ENCODE peak calls at places on chromosomes 3 and 15, in nine cellular contexts. A, V, I, Z, K, S, N, M and L are unnamed samples.

GRCh38 chr3:143956858-143957257 is 14.8 kb upstream of the DIPK2A start:
- DNase-seq in I (no peak), A (no peak), N (no peak), K (no peak), Z (no peak), M (no peak), V (no peak), S (no peak), L (no peak)

GRCh38 chr3:194974468-194975135 is 288.9 kb downstream of the FAM43A start:
- DNase-seq in V (no peak), S (no peak), Z (no peak), I (no peak), M (no peak), A (peak; percentile 38), N (no peak), K (no peak), L (no peak)

GRCh38 chr3:355622-356021 is 159.1 kb downstream of the CHL1 start:
- DNase-seq in A (peak; percentile 69), N (peak; percentile 25), K (peak; percentile 74), I (peak; percentile 76), V (no peak), M (no peak), Z (no peak), S (no peak), L (no peak)

GRCh38 chr3:13687409-13687989 is 138.6 kb downstream of the FBLN2 start:
- DNase-seq in Z (no peak), V (no peak), I (no peak), A (no peak), S (no peak), K (no peak), M (no peak), N (no peak), L (no peak)

GRCh38 chr3:33636125-33636855 is 81.8 kb downstream of the CLASP2 start:
- DNase-seq in N (no peak), S (peak; percentile 19), K (peak; percentile 76), I (peak; percentile 42), Z (no peak), M (no peak), V (peak; percentile 80), A (no peak), L (peak; percentile 38)

GRCh38 chr3:132726341-132726823 is 4.2 kb upstream of the NPHP3 start:
- DNase-seq in V (peak; percentile 48), N (no peak), K (peak; percentile 58), A (no peak), I (no peak), Z (no peak), M (no peak), S (peak; percentile 7), L (no peak)

GRCh38 chr3:170689218-170689874 is 103.5 kb upstream of the SLC7A14 start:
- DNase-seq in N (no peak), S (peak; percentile 10), V (peak; percentile 90), Z (no peak), A (no peak), M (no peak), I (peak; percentile 68), K (peak; percentile 92), L (no peak)

GRCh38 chr15:91186892-91187644 is 87.0 kb downstream of the SV2B start:
- DNase-seq in K (peak; percentile 50), N (no peak), I (no peak), M (no peak), S (no peak), A (no peak), Z (no peak), V (peak; percentile 34), L (no peak)

GRCh38 chr15:25862469-25863066 is 559 bp downstream of the ATP10A start:
- DNase-seq in K (peak; percentile 44), A (no peak), M (peak; percentile 84), I (no peak), N (no peak), Z (no peak), V (peak; percentile 32), S (no peak), L (peak; percentile 56)

GRCh38 chr3:30630238-30631030 is 24.0 kb downstream of the TGFBR2 start:
- DNase-seq in M (no peak), I (no peak), Z (no peak), A (no peak), N (no peak), S (no peak), K (no peak), V (no peak), L (no peak)

GRCh38 chr15:41230650-41231533 is at the start of the genes CHP1 and EXD1:
- DNase-seq in A (peak; percentile 99), V (peak; percentile 99), S (peak; percentile 88), I (peak; percentile 93), M (peak; percentile 99), N (peak; percentile 95), K (peak; percentile 97), Z (peak; percentile 98), L (peak; percentile 92)

GRCh38 chr3:47384425-47384824 is 3.6 kb downstream of the PTPN23 start:
- DNase-seq in I (no peak), A (no peak), V (no peak), Z (no peak), N (no peak), K (no peak), M (no peak), S (no peak), L (no peak)

GRCh38 chr3:149813367-149814281 is 609 bp downstream of the RNF13 start:
- DNase-seq in K (peak; percentile 61), N (peak; percentile 23), V (peak; percentile 46), I (no peak), S (no peak), M (no peak), Z (peak; percentile 15), A (peak; percentile 61), L (no peak)

GRCh38 chr3:127136024-127136600 is 56.8 kb upstream of the PRR23E start:
- DNase-seq in M (no peak), V (no peak), K (no peak), I (no peak), N (no peak), S (no peak), A (peak; percentile 60), Z (no peak), L (no peak)

GRCh38 chr15:36434160-36434559 is 145.3 kb upstream of the CDIN1 start:
- DNase-seq in N (no peak), M (no peak), K (no peak), Z (no peak), V (no peak), A (no peak), S (no peak), I (no peak), L (no peak)

GRCh38 chr15:45854455-45855202 is 219.8 kb downstream of the SQOR start:
- DNase-seq in V (no peak), K (no peak), M (no peak), S (no peak), Z (no peak), I (no peak), A (no peak), N (no peak), L (no peak)
- H3K27ac ChIP-seq in V (no peak overlapping the region), K (peak overlapping the region; percentile 86), M (no peak overlapping the region), S (no peak overlapping the region), Z (no peak overlapping the region), I (no peak overlapping the region), A (no peak overlapping the region), N (no peak overlapping the region), L (no peak overlapping the region)

DNA sequence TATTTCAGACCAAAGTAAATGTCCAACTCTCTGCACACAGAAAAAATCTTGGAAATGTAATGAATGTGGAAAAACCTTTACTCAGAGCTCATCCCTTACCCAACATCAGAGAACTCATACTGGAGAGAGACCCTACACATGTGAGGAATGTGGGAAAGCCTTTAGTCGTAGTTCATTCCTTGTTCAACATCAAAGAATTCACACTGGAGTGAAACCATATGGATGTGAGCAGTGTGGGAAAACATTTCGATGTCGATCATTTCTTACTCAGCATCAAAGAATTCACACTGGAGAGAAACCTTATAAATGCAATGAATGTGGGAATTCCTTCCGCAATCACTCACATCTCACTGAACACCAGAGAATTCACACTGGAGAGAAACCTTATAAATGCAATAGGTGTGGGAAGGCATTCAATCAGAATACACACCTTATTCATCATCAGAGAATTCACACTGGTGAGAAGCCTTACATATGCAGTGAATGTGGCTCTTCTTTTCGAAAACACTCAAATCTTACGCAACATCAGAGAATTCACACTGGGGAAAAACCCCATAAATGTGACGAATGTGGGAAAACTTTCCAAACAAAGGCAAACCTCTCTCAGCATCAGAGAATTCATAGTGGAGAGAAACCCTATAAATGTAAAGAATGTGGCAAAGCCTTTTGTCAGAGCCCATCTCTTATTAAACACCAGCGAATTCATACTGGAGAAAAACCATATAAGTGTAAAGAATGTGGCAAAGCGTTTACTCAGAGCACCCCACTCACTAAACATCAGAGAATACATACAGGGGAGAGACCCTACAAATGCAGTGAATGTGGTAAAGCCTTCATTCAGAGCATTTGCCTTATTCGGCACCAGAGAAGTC is 8.0 kb upstream of the ZNF501 start:
- DNase-seq in I (no peak), A (no peak), V (peak; percentile 12), S (no peak), Z (no peak), K (no peak), M (no peak), N (no peak), L (no peak)
- H3K9me3 ChIP-seq in I (peaks cover 60% of the 10 kb centered on the region), A (peaks cover 60% of the 10 kb centered on the region), V (peaks cover 4% of the 10 kb centered on the region), S (peaks cover 88% of the 10 kb centered on the region), Z (peaks cover 100% of the 10 kb centered on the region), K (peaks cover 79% of the 10 kb centered on the region), M (peaks cover 100% of the 10 kb centered on the region), N (peaks cover 24% of the 10 kb centered on the region), L (peaks cover 65% of the 10 kb centered on the region)

DNA sequence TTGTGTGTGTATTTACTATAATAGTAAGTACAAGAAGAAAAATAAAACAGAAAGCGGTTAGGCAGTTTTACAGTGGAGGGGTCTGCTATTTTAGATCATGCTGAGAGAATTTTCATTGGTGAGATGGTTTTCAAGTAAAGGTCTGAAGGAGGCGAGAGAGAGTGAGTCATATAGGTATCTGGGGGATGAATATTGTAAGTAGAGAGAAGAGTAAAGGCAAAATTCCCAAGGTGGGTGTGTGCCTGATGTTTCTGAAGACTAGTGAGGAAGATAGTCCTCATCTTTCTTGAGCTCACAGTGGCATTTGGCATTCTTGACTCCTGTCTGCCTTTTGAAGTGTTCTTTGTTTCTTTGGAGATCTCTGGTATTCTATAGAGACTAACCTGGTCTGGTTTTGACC is 38.6 kb downstream of the CRYBG3 start:
- DNase-seq in A (no peak), Z (no peak), I (no peak), V (no peak), K (no peak), N (no peak), S (no peak), M (no peak), L (no peak)
- H3K4me3 ChIP-seq in A (no peak overlapping the region), Z (no peak overlapping the region), I (no peak overlapping the region), V (no peak overlapping the region), K (no peak overlapping the region), N (no peak overlapping the region), S (no peak overlapping the region), M (no peak overlapping the region), L (no peak overlapping the region)

DNA sequence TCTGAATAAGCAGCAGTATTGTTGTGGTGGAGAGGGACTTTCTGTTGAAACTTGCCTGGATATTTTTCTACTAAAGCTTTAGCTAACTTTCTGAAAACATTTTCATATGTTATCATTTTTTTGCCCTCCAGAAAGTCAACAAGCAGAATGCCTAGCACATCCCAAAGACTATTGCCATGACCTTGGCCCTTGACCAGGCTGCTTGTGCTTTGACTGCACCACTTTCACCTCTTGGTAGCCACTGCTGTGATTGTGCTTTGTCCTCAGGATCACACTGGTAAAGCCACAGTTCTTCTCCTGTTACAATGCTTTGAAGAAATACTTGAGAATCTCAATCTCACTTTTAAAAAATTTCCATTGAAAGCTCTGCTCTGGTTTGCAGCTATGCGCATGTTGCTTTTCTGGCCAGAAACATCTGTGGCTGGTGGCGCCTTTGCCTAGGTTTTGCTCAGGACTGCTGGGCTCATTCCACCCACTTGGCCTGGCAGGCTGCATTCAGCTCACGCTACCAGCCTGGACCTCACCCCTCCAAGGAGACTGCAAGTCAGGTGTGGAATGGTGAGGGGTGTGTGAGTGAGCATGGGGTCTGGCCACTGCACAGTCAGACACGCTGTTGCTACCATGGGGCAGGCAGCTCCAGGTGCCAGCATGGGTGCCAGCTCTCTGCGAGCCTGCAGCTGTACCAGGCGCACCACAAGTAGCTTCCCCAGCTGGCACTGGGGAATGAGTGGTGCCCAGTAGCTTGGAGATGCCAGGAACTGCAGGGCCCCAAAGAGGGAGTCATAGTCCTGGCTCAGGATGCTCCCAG is 89.8 kb upstream of the TNFSF10 start:
- DNase-seq in I (no peak), Z (no peak), S (no peak), N (peak; percentile 64), M (no peak), V (no peak), K (no peak), A (no peak), L (no peak)
- H3K27ac ChIP-seq in I (no peak overlapping the region), Z (no peak overlapping the region), S (no peak overlapping the region), N (no peak overlapping the region), M (no peak overlapping the region), V (no peak overlapping the region), K (no peak overlapping the region), A (no peak overlapping the region), L (no peak overlapping the region)